ENCODE peak calls at places on chromosome 2, in ten cellular contexts. O is cardiac muscle cell, S is neuronal stem cell, G is endodermal cell, Z is HL-60, U is MM.1S, I is tibial nerve, L is AG04450, R is suprapubic skin, N is heart left ventricle. F is an unnamed sample.

GRCh38 chr2:28469304-28469703 is 26.6 kb upstream of the PLB1 start:
- DNase-seq in L (no peak), N (no peak), R (no peak), G (no peak), O (no peak), Z (no peak), I (no peak), S (no peak), U (no peak), F (no peak)

GRCh38 chr2:20438334-20439192 is 8.3 kb upstream of the RHOB start:
- DNase-seq in L (no peak), G (no peak), N (no peak), I (peak), U (no peak), S (no peak), O (no peak), R (no peak), Z (no peak), F (peak)

GRCh38 chr2:55839182-55839819 is 84.3 kb downstream of the EFEMP1 start:
- DNase-seq in I (no peak), O (peak), G (peak), R (no peak), N (no peak), L (peak), Z (no peak), S (no peak), U (no peak), F (no peak)

GRCh38 chr2:149342509-149342908 is 12.1 kb downstream of the LYPD6 start:
- DNase-seq in U (no peak), Z (no peak), N (no peak), S (no peak), O (no peak), R (no peak), I (no peak), G (no peak), L (no peak), F (no peak)

GRCh38 chr2:119233326-119234020 is 9.8 kb downstream of the STEAP3 start:
- DNase-seq in G (no peak), Z (no peak), O (no peak), U (no peak), R (no peak), L (no peak), N (no peak), S (no peak), I (no peak), F (no peak)

GRCh38 chr2:105387225-105387624 is 11.6 kb downstream of the FHL2 start:
- DNase-seq in R (no peak), U (no peak), N (no peak), G (no peak), I (no peak), O (no peak), Z (no peak), L (no peak), S (no peak), F (no peak)

GRCh38 chr2:166230724-166231070 is 102.9 kb upstream of the SCN1A start:
- DNase-seq in G (no peak), R (no peak), I (no peak), Z (no peak), O (no peak), S (no peak), U (no peak), N (no peak), L (no peak), F (no peak)

GRCh38 chr2:28709101-28709500 is 42.5 kb upstream of the PPP1CB start:
- DNase-seq in N (no peak), U (no peak), S (no peak), G (no peak), O (no peak), R (no peak), I (no peak), L (no peak), Z (no peak), F (no peak)

GRCh38 chr2:26922638-26923466 is 47.6 kb upstream of the MAPRE3 start:
- DNase-seq in R (no peak), U (peak), Z (peak), I (peak), S (no peak), G (peak), O (peak), L (no peak), N (peak), F (no peak)

GRCh38 chr2:8138923-8139667 is 542.8 kb upstream of the ID2 start:
- DNase-seq in I (peak), R (no peak), L (no peak), N (peak), Z (no peak), O (no peak), G (no peak), S (no peak), U (no peak), F (peak)

GRCh38 chr2:85854166-85854509 is 34.7 kb downstream of the ST3GAL5 start:
- DNase-seq in G (no peak), R (no peak), L (no peak), U (no peak), O (no peak), Z (no peak), N (no peak), I (no peak), S (no peak), F (peak)

GRCh38 chr2:31945572-31945935 is 65.3 kb downstream of the MEMO1 start:
- DNase-seq in N (no peak), O (no peak), Z (no peak), G (no peak), S (no peak), R (no peak), U (no peak), I (no peak), L (no peak), F (no peak)

GRCh38 chr2:201149064-201149820 is 33.3 kb downstream of the CFLAR start:
- DNase-seq in U (no peak), I (no peak), N (no peak), Z (no peak), G (no peak), S (no peak), R (no peak), L (no peak), O (no peak), F (no peak)

GRCh38 chr2:36526216-36526615 is 71.8 kb downstream of the FEZ2 start:
- DNase-seq in O (no peak), G (no peak), L (no peak), N (no peak), U (no peak), I (no peak), R (no peak), Z (no peak), S (no peak), F (no peak)

GRCh38 chr2:200100027-200100426 is 144.6 kb downstream of the MAIP1 start:
- DNase-seq in R (no peak), S (no peak), U (no peak), G (no peak), Z (no peak), L (no peak), I (no peak), O (no peak), N (no peak), F (no peak)

GRCh38 chr2:25304339-25304728 is 37.4 kb downstream of the DNMT3A start:
- DNase-seq in L (no peak), N (no peak), R (no peak), I (no peak), S (no peak), U (no peak), O (no peak), Z (peak), G (no peak), F (no peak)

GRCh38 chr2:101815154-101815553 is 117.6 kb downstream of the MAP4K4 start:
- DNase-seq in O (no peak), G (no peak), L (no peak), N (no peak), Z (no peak), R (no peak), S (no peak), I (no peak), U (no peak), F (no peak)

GRCh38 chr2:220747736-220748135 is 824.4 kb downstream of the EPHA4 start:
- DNase-seq in L (no peak), I (no peak), O (no peak), U (no peak), Z (no peak), R (no peak), N (no peak), S (no peak), G (no peak), F (no peak)

GRCh38 chr2:221388891-221389290 is 183.2 kb downstream of the EPHA4 start:
- DNase-seq in N (no peak), O (no peak), R (no peak), L (no peak), S (no peak), Z (no peak), I (no peak), U (no peak), G (no peak), F (no peak)

GRCh38 chr2:138537170-138537915 is 35.8 kb downstream of the SPOPL start:
- DNase-seq in O (no peak), U (no peak), N (no peak), G (no peak), S (no peak), R (no peak), Z (no peak), L (no peak), I (no peak), F (no peak)

GRCh38 chr2:136764397-136765255 is 719 bp upstream of the THSD7B start:
- DNase-seq in I (no peak), U (peak), N (no peak), S (peak), G (peak), L (no peak), R (no peak), O (peak), Z (no peak), F (no peak)

DNA sequence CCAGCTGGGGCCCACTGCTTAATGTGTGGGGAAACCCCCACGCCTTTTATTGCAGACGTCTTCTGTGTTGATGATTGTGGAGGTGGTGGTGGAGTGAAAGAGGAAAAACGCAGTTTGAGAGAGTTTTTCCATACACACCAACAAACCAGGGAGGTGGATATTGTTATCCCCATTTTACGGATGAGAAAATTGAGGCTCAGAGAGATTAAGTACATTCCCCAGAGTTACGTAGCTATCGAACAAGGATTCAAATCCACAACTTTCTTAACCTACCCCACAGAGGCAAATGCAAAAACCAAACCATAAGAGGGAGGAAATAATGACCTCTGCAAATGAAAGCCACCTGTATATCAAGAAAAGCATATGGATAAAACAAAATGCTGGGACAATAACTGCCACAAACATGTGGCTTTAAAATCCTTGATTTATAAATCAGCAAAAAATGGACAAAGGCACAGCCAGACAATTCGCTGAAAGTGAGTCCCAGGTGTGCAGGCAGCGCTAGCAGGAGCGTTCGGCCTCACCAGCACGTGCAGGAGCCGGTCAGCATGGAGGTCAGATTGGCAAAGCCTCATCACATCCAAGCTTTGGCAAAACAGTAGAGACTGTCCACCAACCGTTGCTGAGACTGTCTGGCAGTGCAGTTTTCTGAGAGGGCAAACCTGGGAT is 12.6 kb upstream of the RAB17 start:
- DNase-seq in O (no peak), U (no peak), N (no peak), S (no peak), G (no peak), I (no peak), Z (no peak), L (no peak), R (no peak), F (no peak)
- H3K27ac ChIP-seq in O (no peak), U (peak), N (no peak), S (no peak), G (no peak), I (peak), Z (no peak), L (no peak), R (no peak), F (peak)

GRCh38 chr2:162316590-162316989 is 1.9 kb downstream of the IFIH1 start:
- DNase-seq in N (no peak), Z (no peak), G (no peak), I (no peak), O (no peak), L (no peak), R (no peak), S (no peak), U (no peak), F (no peak)

GRCh38 chr2:162312853-162313252 is 5.6 kb downstream of the IFIH1 start:
- DNase-seq in O (no peak), I (no peak), S (no peak), N (no peak), L (no peak), R (no peak), G (no peak), U (no peak), Z (no peak), F (no peak)

GRCh38 chr2:162318280-162319222 is at the start of gene IFIH1:
- DNase-seq in S (peak), R (peak), G (peak), N (peak), Z (peak), U (peak), L (peak), I (peak), O (peak), F (peak)

GRCh38 chr2:162317058-162317742 is 1.3 kb downstream of the IFIH1 start:
- DNase-seq in O (no peak), U (peak), L (no peak), Z (no peak), S (no peak), N (no peak), G (no peak), R (no peak), I (no peak), F (no peak)

DNA sequence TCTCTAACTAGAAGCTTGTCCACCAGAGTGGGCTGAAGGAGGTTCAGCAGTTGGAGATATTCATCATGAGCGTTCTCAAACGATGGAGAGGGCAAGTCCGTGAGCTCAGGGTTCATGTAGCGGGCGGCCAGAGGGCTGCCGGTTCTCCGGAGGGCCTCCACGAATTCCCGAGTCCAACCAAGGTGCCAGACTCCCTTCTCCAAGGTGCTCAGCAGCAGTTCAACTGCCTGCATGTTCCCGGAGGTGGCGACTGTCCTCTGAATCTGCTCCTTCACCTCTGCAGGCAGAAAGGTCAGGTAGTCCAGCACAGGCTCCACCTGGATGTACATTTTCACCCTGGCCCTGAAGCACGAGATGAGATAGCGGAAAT is 589 bp downstream of the IFIH1 start:
- DNase-seq in Z (peak), S (no peak), L (no peak), R (no peak), I (no peak), O (no peak), G (peak), U (peak), N (peak), F (no peak)
- H3K4me3 ChIP-seq in Z (peak), S (peak), L (peak), R (peak), I (peak), O (peak), G (peak), U (peak), N (peak), F (peak)

DNA sequence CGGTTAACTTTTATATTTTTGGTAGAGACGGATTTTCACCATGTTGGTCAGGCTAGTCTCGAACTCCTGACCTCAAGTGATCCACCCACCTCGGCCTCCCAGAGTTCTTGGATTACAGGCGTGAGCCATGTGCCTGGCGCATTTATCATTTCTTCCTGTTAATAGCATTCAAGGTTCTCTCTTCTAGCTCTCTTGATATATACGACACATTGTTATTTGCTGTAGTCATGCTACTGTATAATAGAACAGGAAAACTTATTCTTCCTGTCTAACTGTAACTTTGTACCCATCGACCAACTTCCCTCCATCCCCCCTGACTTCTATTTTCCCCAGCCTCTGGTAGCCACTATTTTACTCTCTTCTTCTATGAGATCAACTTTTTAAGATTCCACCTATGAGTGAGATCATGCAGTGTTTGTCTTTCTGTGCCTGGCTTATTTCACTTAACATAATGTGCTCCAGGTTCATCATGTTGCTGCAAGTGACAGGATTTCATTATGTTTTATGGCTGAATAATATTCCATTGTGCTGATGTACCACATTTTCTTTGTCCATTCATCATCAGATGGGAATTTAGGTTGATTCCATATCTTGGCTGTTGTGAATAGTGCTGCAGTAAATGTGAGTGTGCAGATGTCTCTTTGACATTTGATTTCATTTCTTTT is 205.0 kb downstream of the PRKCE start:
- DNase-seq in G (no peak), L (no peak), U (no peak), O (no peak), R (no peak), I (no peak), Z (no peak), N (no peak), S (no peak), F (no peak)
- H3K27ac ChIP-seq in G (no peak), L (no peak), U (no peak), O (no peak), R (no peak), I (no peak), Z (no peak), N (no peak), S (no peak), F (no peak)

GRCh38 chr2:46390901-46391395 is 88.4 kb upstream of the TMEM247 start:
- DNase-seq in S (no peak), I (no peak), O (no peak), Z (no peak), U (no peak), L (no peak), G (peak), R (no peak), N (no peak), F (no peak)

GRCh38 chr2:46388873-46389272 is 90.5 kb upstream of the TMEM247 start:
- DNase-seq in I (no peak), R (peak), S (no peak), N (peak), O (no peak), L (no peak), G (peak), U (no peak), Z (no peak), F (no peak)

GRCh38 chr2:46387886-46388515 is 90.8 kb downstream of the EPAS1 start:
- DNase-seq in N (no peak), Z (no peak), L (no peak), G (peak), I (no peak), R (no peak), U (no peak), O (no peak), S (no peak), F (no peak)

GRCh38 chr2:46389417-46389916 is 89.9 kb upstream of the TMEM247 start:
- DNase-seq in U (no peak), I (no peak), N (peak), Z (no peak), O (no peak), L (no peak), S (no peak), R (peak), G (peak), F (no peak)

DNA sequence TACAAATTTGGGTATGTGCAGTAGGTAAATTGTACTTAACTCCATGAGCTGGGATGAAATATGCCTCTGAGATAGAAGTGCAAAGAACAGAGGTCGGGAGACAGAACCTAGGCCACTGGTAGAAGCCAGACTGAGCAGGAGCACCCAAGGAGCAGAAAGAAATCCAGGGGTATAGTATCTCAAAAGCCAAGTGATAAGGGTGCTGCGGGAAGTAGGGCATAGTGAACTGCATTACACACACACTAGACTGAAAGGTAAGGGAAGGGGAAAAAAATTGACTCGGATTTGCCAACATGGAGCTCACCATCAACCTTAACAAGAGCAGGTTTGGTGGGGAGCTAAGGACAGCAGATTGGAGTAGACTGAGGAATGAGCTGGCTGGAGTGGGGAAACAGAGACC is 89.3 kb upstream of the TMEM247 start:
- DNase-seq in U (no peak), S (no peak), G (peak), Z (no peak), L (no peak), O (no peak), I (no peak), N (no peak), R (no peak), F (no peak)
- H3K4me3 ChIP-seq in U (no peak), S (no peak), G (no peak), Z (no peak), L (no peak), O (no peak), I (no peak), N (no peak), R (no peak), F (no peak)

GRCh38 chr2:217864960-217865359 is 137.8 kb downstream of the TNS1 start:
- DNase-seq in G (no peak), S (no peak), I (no peak), Z (no peak), N (no peak), R (no peak), U (no peak), L (no peak), O (no peak), F (no peak)

GRCh38 chr2:217866457-217866856 is 136.3 kb downstream of the TNS1 start:
- DNase-seq in R (peak), U (no peak), Z (no peak), S (no peak), I (no peak), G (no peak), N (no peak), L (no peak), O (peak), F (no peak)

GRCh38 chr2:217868265-217868892 is 134.4 kb downstream of the TNS1 start:
- DNase-seq in O (no peak), L (no peak), U (no peak), I (no peak), R (no peak), S (no peak), Z (no peak), G (no peak), N (no peak), F (no peak)

GRCh38 chr2:217863874-217864273 is 138.9 kb downstream of the TNS1 start:
- DNase-seq in N (no peak), U (no peak), O (no peak), R (no peak), G (peak), L (no peak), I (no peak), S (no peak), Z (no peak), F (no peak)

DNA sequence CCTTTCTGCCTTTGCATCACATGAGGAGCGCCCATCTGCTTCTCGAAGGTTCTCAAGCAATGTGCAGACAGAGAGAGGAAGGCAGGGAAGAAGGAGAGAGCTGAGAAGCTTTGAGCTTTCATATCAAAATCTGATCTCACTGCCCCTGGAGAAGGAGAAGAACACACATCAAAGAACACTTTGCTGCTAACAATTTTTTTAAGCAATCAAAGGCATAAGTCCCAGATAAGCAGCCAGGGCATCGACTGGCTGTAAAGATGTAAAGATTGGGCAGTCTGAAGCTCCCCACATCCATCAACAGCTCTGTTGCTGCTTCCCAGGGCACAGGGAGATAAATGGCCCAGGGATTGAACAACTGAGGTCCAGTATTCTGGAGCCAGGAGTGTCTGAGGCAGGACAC is 137.4 kb downstream of the TNS1 start:
- DNase-seq in L (no peak), U (no peak), S (no peak), I (no peak), Z (no peak), G (no peak), N (no peak), R (no peak), O (no peak), F (no peak)
- H3K27ac ChIP-seq in L (no peak), U (no peak), S (no peak), I (no peak), Z (no peak), G (no peak), N (no peak), R (no peak), O (no peak), F (no peak)

F was measured in right atrium auricular region.